ENCODE peak calls at places on chromosomes 4 and X, in four cellular contexts. One of them, this sample, is unnamed.

GRCh38 chrX:72107320-72107719 is 24.4 kb downstream of the RTL5 start:
- DNase-seq in pancreas: no peak
- DNase-seq in body of pancreas: no peak
- DNase-seq in neural progenitor cell: no peak
- DNase-seq in this sample: no peak

GRCh38 chr4:187504974-187505797 is 490.4 kb upstream of the ZFP42 start:
- DNase-seq in body of pancreas: no peak
- DNase-seq in neural progenitor cell: peak
- DNase-seq in pancreas: no peak
- DNase-seq in this sample: no peak

GRCh38 chr4:8846864-8847263 is 24.8 kb downstream of the HMX1 start:
- DNase-seq in body of pancreas: peak
- DNase-seq in neural progenitor cell: no peak
- DNase-seq in pancreas: no peak
- DNase-seq in this sample: no peak

GRCh38 chr4:38678078-38678477 is 14.1 kb downstream of the KLF3 start:
- DNase-seq in pancreas: no peak
- DNase-seq in body of pancreas: no peak
- DNase-seq in neural progenitor cell: no peak
- DNase-seq in this sample: peak

GRCh38 chr4:151957163-151957562 is 196.4 kb upstream of the GATB start:
- DNase-seq in neural progenitor cell: peak
- DNase-seq in pancreas: no peak
- DNase-seq in body of pancreas: no peak
- DNase-seq in this sample: no peak

GRCh38 chrX:118593407-118593806 is 97.8 kb downstream of the DOCK11 start:
- DNase-seq in pancreas: no peak
- DNase-seq in body of pancreas: no peak
- DNase-seq in neural progenitor cell: no peak
- DNase-seq in this sample: no peak

GRCh38 chr4:148341980-148342800 is 100.0 kb downstream of the NR3C2 start:
- DNase-seq in neural progenitor cell: no peak
- DNase-seq in pancreas: no peak
- DNase-seq in body of pancreas: no peak
- DNase-seq in this sample: no peak

GRCh38 chr4:37733230-37733904 is 47.2 kb upstream of the RELL1 start:
- DNase-seq in body of pancreas: no peak
- DNase-seq in neural progenitor cell: no peak
- DNase-seq in pancreas: no peak
- DNase-seq in this sample: no peak

GRCh38 chr4:20362148-20362547 is 110.4 kb downstream of the SLIT2 start:
- DNase-seq in pancreas: no peak
- DNase-seq in body of pancreas: no peak
- DNase-seq in neural progenitor cell: no peak
- DNase-seq in this sample: no peak

GRCh38 chr4:70704333-70705145 is 16.2 kb downstream of the UTP3 start:
- DNase-seq in pancreas: peak
- DNase-seq in body of pancreas: peak
- DNase-seq in neural progenitor cell: peak
- DNase-seq in this sample: no peak

GRCh38 chrX:103640401-103641155 is 11.8 kb downstream of the TCEAL1 start:
- DNase-seq in neural progenitor cell: no peak
- DNase-seq in pancreas: no peak
- DNase-seq in body of pancreas: no peak
- DNase-seq in this sample: no peak

GRCh38 chr4:20506827-20507226 is 193.4 kb upstream of the PACRGL start:
- DNase-seq in neural progenitor cell: no peak
- DNase-seq in pancreas: no peak
- DNase-seq in body of pancreas: no peak
- DNase-seq in this sample: peak

GRCh38 chrX:11386001-11386523 is 92.8 kb downstream of the AMELX start:
- DNase-seq in neural progenitor cell: no peak
- DNase-seq in pancreas: no peak
- DNase-seq in body of pancreas: no peak
- DNase-seq in this sample: peak

GRCh38 chrX:5876984-5877655 is 351.5 kb downstream of the NLGN4X start:
- DNase-seq in body of pancreas: peak
- DNase-seq in neural progenitor cell: peak
- DNase-seq in pancreas: no peak
- DNase-seq in this sample: no peak

GRCh38 chr4:53682196-53682595 is 90.9 kb upstream of the LNX1 start:
- DNase-seq in neural progenitor cell: no peak
- DNase-seq in pancreas: no peak
- DNase-seq in body of pancreas: no peak
- DNase-seq in this sample: peak

GRCh38 chr4:16226816-16227461 is 668 bp upstream of the TAPT1 start:
- DNase-seq in body of pancreas: peak
- DNase-seq in pancreas: peak
- DNase-seq in neural progenitor cell: peak
- DNase-seq in this sample: no peak

GRCh38 chrX:38220024-38220935 is at the start of gene SRPX:
- DNase-seq in neural progenitor cell: peak
- DNase-seq in pancreas: peak
- DNase-seq in body of pancreas: peak
- DNase-seq in this sample: no peak

GRCh38 chr4:113293673-113294072 is 244.2 kb downstream of the ANK2 start:
- DNase-seq in pancreas: no peak
- DNase-seq in neural progenitor cell: peak
- DNase-seq in body of pancreas: no peak
- DNase-seq in this sample: no peak

GRCh38 chr4:161525121-161525520 is 638.7 kb downstream of the FSTL5 start:
- DNase-seq in neural progenitor cell: no peak
- DNase-seq in body of pancreas: no peak
- DNase-seq in pancreas: no peak
- DNase-seq in this sample: no peak

GRCh38 chr4:10186228-10187214 is 69.9 kb upstream of the WDR1 start:
- DNase-seq in pancreas: no peak
- DNase-seq in body of pancreas: no peak
- DNase-seq in neural progenitor cell: no peak
- DNase-seq in this sample: no peak

GRCh38 chr4:22471999-22472434 is 43.8 kb downstream of the ADGRA3 start:
- DNase-seq in neural progenitor cell: no peak
- DNase-seq in body of pancreas: no peak
- DNase-seq in pancreas: no peak
- DNase-seq in this sample: no peak

GRCh38 chr4:183266386-183266785 is 53.7 kb downstream of the CLDN22 start:
- DNase-seq in neural progenitor cell: no peak
- DNase-seq in body of pancreas: no peak
- DNase-seq in pancreas: no peak
- DNase-seq in this sample: no peak

GRCh38 chr4:183262776-183263100 is 57.3 kb downstream of the CLDN22 start:
- DNase-seq in neural progenitor cell: no peak
- DNase-seq in pancreas: no peak
- DNase-seq in body of pancreas: no peak
- DNase-seq in this sample: no peak

GRCh38 chr4:183264614-183265013 is 55.5 kb downstream of the CLDN22 start:
- DNase-seq in pancreas: no peak
- DNase-seq in neural progenitor cell: no peak
- DNase-seq in body of pancreas: no peak
- DNase-seq in this sample: no peak

GRCh38 chr4:183272384-183272783 is 47.7 kb downstream of the CLDN22 start:
- DNase-seq in pancreas: no peak
- DNase-seq in neural progenitor cell: no peak
- DNase-seq in body of pancreas: no peak
- DNase-seq in this sample: no peak

GRCh38 chr4:183268556-183268955 is 51.5 kb downstream of the CLDN22 start:
- DNase-seq in body of pancreas: no peak
- DNase-seq in neural progenitor cell: no peak
- DNase-seq in pancreas: no peak
- DNase-seq in this sample: no peak
- TF ChIP-seq CTCF in body of pancreas: no peak
- TF ChIP-seq CTCF in neural progenitor cell: no peak
- TF ChIP-seq CTCF in pancreas: no peak
- TF ChIP-seq CTCF in this sample: no peak

DNA sequence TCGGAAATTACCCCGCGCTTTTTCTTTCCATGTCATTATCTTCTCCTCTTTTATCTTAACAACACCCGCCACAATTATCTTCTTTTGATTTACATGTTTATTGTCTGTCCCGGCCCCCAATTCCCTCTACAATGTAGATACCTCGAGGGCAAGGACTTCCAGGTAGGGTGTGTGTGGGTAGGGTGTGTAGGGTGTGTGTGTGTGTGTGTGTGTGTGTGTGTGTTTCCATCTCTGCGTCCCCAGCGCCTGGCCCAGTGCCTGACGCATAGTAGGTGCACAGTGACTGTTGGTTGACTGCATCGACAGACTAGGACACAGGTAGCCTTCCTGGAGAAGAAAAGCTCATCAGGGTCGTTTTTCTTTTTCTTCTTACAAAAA is 103.1 kb downstream of the UCHL1 start:
- DNase-seq in body of pancreas: no peak
- DNase-seq in neural progenitor cell: no peak
- DNase-seq in pancreas: no peak
- DNase-seq in this sample: no peak
- H3K4me3 ChIP-seq in body of pancreas: peak
- H3K4me3 ChIP-seq in neural progenitor cell: peak
- H3K4me3 ChIP-seq in pancreas: peak
- H3K4me3 ChIP-seq in this sample: peak

GRCh38 chrX:94932278-94932965 is 1258.4 kb downstream of the FAM133A start:
- DNase-seq in pancreas: no peak
- DNase-seq in neural progenitor cell: no peak
- DNase-seq in body of pancreas: no peak
- DNase-seq in this sample: no peak
- TF ChIP-seq CTCF in pancreas: no peak
- TF ChIP-seq CTCF in neural progenitor cell: no peak
- TF ChIP-seq CTCF in body of pancreas: no peak
- TF ChIP-seq CTCF in this sample: no peak

GRCh38 chr4:73866236-73866635 is 3.0 kb upstream of the CXCL1 start:
- DNase-seq in neural progenitor cell: no peak
- DNase-seq in body of pancreas: no peak
- DNase-seq in pancreas: no peak
- DNase-seq in this sample: no peak
- H3K4me3 ChIP-seq in neural progenitor cell: no peak
- H3K4me3 ChIP-seq in body of pancreas: no peak
- H3K4me3 ChIP-seq in pancreas: no peak
- H3K4me3 ChIP-seq in this sample: no peak

GRCh38 chr4:108834787-108835384 is 72.0 kb upstream of the ETNPPL start:
- DNase-seq in body of pancreas: no peak
- DNase-seq in pancreas: no peak
- DNase-seq in neural progenitor cell: peak
- DNase-seq in this sample: peak
- TF ChIP-seq CTCF in body of pancreas: peak
- TF ChIP-seq CTCF in pancreas: peak
- TF ChIP-seq CTCF in neural progenitor cell: peak
- TF ChIP-seq CTCF in this sample: peak

This sample was measured in AG09309.